ENCODE peak calls at places on chromosomes 5 and 9, in five cellular contexts. M, F, J, Y and K are unnamed samples.

GRCh38 chr5:153508700-153509099 is 18.2 kb downstream of the GRIA1 start:
- DNase-seq in J (no peak), M (no peak), Y (no peak), F (no peak), K (no peak)

GRCh38 chr9:19231126-19232035 is 888 bp downstream of the DENND4C start:
- DNase-seq in F (no peak), Y (peak), J (peak), M (no peak), K (peak)

GRCh38 chr5:50663636-50664035 is 2.8 kb upstream of the PARP8 start:
- DNase-seq in M (no peak), F (no peak), J (no peak), Y (no peak), K (no peak)

GRCh38 chr9:25861416-25861815 is 183.2 kb upstream of the TUSC1 start:
- DNase-seq in Y (no peak), M (no peak), J (no peak), F (no peak), K (no peak)

GRCh38 chr9:89695441-89695891 is 90.7 kb downstream of the GADD45G start:
- DNase-seq in J (no peak), Y (no peak), M (no peak), F (no peak), K (no peak)

GRCh38 chr5:33423018-33423630 is 17.6 kb upstream of the TARS1 start:
- DNase-seq in M (peak), Y (no peak), J (peak), F (peak), K (peak)

GRCh38 chr9:110156902-110157301 is 51.1 kb downstream of the C9orf152 start:
- DNase-seq in M (no peak), F (no peak), Y (no peak), J (no peak), K (no peak)

GRCh38 chr5:148776261-148776660 is 50.1 kb upstream of the ADRB2 start:
- DNase-seq in M (no peak), Y (no peak), F (no peak), J (no peak), K (no peak)

GRCh38 chr9:120066315-120066714 is 513.7 kb downstream of the CDK5RAP2 start:
- DNase-seq in J (no peak), F (no peak), Y (no peak), M (no peak), K (no peak)

GRCh38 chr5:9889511-9889910 is 259.4 kb upstream of the TAS2R1 start:
- DNase-seq in M (no peak), Y (no peak), F (no peak), J (no peak), K (no peak)

GRCh38 chr5:38556599-38557308 is at the start of gene LIFR:
- DNase-seq in F (peak), Y (peak), M (peak), J (peak), K (peak)

DNA sequence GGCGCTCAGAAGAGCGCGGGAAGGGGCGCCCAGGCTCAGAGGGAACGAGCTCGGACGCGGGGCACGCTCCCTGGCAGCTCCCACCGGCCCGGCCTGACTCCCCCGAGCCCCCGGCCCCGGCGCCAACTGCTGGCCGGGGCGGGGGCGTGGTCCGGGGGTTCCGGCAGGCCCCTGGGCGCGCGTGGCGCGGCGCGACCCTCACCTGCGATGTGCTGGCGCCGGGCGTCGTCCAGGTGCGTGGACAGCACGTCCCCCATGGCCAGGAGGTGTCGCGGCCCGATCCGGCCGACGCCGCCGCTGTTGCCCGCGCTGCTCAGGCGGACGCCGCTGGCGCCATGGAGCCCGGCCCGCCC is 43.5 kb upstream of the STXBP1 start:
- DNase-seq in Y (no peak), F (no peak), J (no peak), M (no peak), K (no peak)
- TF ChIP-seq POLR2A in Y (no peak), F (no peak), J (no peak), M (no peak), K (no peak)

DNA sequence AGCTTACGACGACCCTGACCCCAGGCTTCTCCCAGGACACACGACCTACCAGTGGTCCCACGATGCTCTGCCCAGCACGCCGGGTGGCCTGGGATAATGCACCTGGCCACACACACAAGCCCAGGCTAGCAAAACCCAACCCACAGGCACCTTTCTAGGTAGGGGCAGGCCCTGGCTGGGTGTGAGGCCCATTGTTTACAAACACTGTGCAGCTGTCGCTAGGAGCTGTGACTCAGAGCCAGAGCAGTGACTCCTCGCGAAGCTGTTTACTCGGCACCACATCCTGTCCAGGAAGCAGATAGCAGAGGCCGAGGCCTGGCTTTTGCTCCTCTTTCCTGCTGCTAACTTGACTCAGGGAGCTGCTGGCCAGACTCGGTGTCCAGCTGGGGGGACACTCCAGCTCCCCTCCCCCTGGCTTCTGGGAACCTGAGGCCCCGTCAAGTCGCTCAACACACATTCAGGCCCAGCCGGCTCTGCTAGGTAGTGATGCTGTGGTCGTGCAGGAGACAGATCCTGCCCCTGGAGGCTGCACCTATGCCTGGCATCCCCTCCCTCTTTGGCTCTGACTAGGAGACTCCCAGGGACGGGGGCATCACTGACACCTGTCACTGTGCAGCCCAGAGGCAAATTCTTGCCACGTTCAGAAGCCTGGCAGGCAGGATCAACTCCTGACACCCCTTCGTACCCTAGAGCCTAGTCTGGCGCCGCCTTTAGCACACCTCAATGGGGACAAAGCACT is 12.8 kb upstream of the RALGDS start:
- DNase-seq in F (peak), M (peak), Y (peak), J (peak), K (peak)
- TF ChIP-seq POLR2A in F (peak), M (no peak), Y (peak), J (no peak), K (peak)

DNA sequence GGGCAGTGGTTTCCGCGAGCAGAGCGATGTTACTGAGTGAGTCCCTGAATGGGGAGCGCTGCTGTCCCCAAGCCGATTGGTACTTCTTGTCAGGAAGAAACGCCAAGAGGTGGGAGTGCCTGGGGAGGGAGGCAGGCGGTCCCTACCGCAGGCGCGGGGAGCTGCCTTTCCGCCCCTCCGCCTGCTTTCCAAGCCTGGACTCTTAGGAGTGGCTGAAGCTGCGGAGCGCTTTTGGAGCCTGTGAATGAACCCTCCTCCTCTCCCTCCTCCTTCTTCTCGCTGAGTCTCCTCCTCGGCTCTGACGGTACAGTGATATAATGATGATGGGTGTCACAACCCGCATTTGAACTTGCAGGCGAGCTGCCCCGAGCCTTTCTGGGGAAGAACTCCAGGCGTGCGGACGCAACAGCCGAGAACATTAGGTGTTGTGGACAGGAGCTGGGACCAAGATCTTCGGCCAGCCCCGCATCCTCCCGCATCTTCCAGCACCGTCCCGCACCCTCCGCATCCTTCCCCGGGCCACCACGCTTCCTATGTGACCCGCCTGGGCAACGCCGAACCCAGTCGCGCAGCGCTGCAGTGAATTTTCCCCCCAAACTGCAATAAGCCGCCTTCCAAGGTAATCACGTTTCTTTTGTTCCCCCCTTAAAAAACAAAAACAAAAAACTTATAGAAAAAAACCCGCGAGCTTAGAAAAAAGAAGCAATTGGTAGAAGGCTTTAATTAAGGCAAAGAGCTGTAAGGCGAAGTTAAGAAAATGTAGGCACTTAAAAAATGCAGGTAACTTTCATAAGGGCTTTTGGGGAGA is at the start of gene VCAN:
- DNase-seq in Y (peak), F (no peak), M (peak), J (no peak), K (peak)
- TF ChIP-seq POLR2A in Y (no peak), F (no peak), M (peak), J (no peak), K (no peak)

DNA sequence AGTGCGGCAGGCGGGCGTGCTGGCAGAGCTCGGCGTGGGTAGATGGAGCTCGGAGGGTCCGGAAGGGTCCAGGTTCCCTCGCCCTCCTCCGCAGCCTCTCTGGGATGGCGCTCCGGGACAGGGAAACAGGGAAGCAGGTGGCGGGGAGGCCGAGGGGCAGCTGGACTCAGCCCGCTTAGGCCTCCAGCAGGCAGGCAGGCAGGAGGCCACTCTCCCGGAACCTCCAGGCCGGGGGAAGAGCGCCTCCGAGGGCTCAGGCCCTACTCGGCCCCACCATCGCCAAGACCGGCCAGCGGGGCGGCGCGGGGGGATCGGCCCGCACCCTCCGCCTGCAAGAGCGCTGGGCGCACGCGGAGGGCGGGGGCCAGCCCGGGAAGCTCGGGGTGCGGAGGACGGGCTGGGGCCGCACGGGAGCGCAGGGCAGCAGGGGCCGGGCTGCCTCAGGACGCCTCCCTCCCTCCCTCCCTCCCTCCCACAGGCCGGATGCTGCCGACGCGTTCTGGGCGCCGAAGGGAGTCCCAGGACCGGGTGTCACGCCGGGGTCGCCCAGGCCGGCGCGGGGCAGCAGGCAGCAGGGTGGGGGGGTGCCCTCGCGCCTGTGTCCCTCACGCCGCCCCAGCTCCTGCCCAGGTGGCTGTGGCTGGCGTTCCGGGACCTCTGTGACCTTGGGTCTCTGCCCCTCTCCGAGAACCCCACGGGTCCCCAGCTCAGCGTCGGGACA is 977 bp downstream of the MGAT4B start:
- DNase-seq in F (no peak), J (peak), Y (peak), M (no peak), K (peak)
- TF ChIP-seq POLR2A in F (no peak), J (no peak), Y (no peak), M (no peak), K (peak)

DNA sequence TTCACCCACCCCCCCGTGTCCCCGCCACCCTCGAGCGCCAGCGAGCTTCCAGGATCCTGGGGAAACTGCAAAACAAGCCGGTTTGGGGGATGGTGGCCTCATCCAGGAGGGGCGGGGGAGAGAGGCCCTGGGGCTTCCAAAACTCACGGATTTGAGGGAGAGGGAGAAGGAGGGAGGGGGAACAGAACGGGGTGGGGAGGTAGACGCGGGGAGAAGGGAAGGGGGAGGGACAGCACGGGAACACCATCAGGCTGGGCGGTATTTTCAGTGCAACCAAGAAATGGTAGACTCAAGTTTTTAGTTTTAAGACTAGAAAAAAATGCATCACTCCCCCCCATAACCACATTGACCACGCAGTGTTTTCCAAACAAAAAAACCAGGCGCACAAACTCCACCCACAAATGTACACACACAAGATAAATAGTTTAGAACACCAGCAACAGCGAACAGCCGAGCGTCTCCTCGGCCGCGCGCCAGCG is 1.4 kb downstream of the NRARP start:
- DNase-seq in F (no peak), M (no peak), J (peak), Y (no peak), K (no peak)
- TF ChIP-seq POLR2A in F (no peak), M (no peak), J (no peak), Y (no peak), K (no peak)

GRCh38 chr5:107980923-107981748 is 310.4 kb upstream of the EFNA5 start:
- DNase-seq in Y (no peak), M (no peak), J (no peak), F (no peak), K (no peak)
- TF ChIP-seq POLR2A in Y (no peak), M (no peak), J (no peak), F (no peak), K (no peak)

DNA sequence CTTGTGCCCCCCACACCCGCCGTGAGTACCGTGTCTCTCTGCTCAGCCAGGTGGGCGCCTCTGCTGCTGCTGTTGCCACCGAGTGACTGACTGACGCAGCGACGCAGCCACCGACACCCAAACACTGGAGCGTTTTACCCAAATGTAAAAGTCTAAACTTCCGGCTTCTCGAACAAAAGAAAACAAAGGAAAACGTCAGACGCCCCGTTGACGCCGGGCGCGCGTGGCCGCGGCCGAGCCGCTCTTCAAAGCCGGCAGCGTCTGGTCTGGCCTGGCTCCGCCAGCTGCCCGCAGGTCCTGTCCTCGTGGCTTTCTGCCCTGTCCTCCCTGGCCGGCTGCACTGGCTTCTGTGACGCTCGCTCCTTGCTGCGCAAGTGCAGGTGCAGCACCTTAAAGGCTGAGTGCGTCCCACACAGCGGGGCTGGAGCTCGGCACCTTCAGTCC is 41.4 kb upstream of the CLPTM1L start:
- DNase-seq in J (peak), Y (no peak), F (no peak), M (no peak), K (peak)
- TF ChIP-seq POLR2A in J (no peak), Y (no peak), F (no peak), M (no peak), K (no peak)

DNA sequence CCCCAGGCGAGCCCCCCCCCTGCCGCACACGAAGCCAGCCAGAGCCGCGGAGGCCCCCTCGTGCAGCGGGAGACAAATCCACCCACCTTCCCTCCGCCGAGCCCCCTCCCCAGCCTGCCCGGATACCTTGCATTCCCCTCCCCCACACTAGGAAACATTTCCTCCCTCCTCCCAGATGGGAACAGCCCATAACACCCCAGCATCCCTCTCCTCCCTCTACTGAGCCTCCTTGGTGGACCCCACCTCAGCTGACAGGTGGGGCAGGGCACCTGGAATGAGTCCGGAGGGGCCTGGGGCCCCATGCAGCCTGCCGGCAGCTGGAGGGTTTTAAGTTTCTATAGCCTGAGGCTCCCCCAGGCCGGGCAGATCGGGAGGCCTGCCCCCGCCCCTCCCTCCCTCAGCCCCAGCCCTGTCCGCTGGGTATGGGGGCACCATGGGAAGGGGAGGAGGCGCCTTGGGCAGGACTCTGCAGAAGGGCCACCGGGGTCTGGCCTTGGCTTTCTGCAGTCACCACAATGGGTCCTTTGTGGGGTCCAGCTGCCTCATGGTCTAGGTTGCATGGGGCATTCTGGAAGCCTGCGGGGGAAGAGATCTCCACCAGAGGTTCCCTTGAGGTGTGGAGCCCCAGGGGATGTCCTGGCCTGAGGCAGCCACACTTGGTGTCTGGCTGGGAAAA is 657 bp downstream of the ERGIC1 start:
- DNase-seq in J (no peak), F (peak), Y (no peak), M (no peak), K (no peak)
- TF ChIP-seq POLR2A in J (no peak), F (no peak), Y (no peak), M (no peak), K (no peak)